ENCODE peak calls at places on chromosomes 5 and 9, in eight cellular contexts. V, S, D, J, N, F, C and U are unnamed samples.

GRCh38 chr5:148734518-148734917 is 80.2 kb upstream of the HTR4 start:
- DNase-seq in D (no peak), N (no peak), C (no peak), V (no peak), S (no peak), J (peak; percentile 58), F (no peak), U (no peak)

GRCh38 chr9:33881635-33882034 is 64.7 kb downstream of the UBE2R2 start:
- DNase-seq in S (no peak), N (no peak), F (no peak), J (peak; percentile 10), C (no peak), V (peak; percentile 27), D (no peak), U (no peak)

GRCh38 chr5:130164966-130165365 is 260.7 kb downstream of the CHSY3 start:
- DNase-seq in S (no peak), N (no peak), F (no peak), J (peak; percentile 76), C (no peak), V (peak; percentile 84), D (no peak), U (no peak)

GRCh38 chr9:23541976-23542375 is 284.1 kb downstream of the ELAVL2 start:
- DNase-seq in S (no peak), F (no peak), D (no peak), C (no peak), V (no peak), N (no peak), J (no peak), U (no peak)

GRCh38 chr9:123561055-123561454 is 205.1 kb downstream of the CRB2 start:
- DNase-seq in V (no peak), N (no peak), C (no peak), D (no peak), S (no peak), J (no peak), F (no peak), U (no peak)

GRCh38 chr5:132687995-132688394 is 14.2 kb downstream of the IL4 start:
- DNase-seq in V (no peak), N (no peak), S (no peak), D (no peak), J (no peak), F (no peak), C (no peak), U (no peak)

GRCh38 chr5:73591102-73591695 is 25.7 kb downstream of the UTP15 start:
- DNase-seq in F (no peak), J (peak; percentile 87), D (peak; percentile 75), N (no peak), V (peak; percentile 97), C (peak; percentile 78), S (peak; percentile 73), U (no peak)

GRCh38 chr5:10481241-10481932 is 39.7 kb downstream of the ROPN1L start:
- DNase-seq in N (no peak), D (peak; percentile 38), J (peak; percentile 25), S (no peak), F (no peak), C (no peak), V (no peak), U (no peak)

GRCh38 chr9:105053209-105053652 is 125.3 kb upstream of the ABCA1 start:
- DNase-seq in N (no peak), C (no peak), D (no peak), S (no peak), V (peak; percentile 94), F (no peak), J (peak; percentile 37), U (no peak)

GRCh38 chr9:21812415-21812814 is 10.0 kb downstream of the MTAP start:
- DNase-seq in V (peak; percentile 89), N (no peak), F (no peak), S (no peak), C (no peak), J (peak; percentile 62), D (no peak), U (no peak)

GRCh38 chr9:20197976-20198685 is 409.3 kb upstream of the SLC24A2 start:
- DNase-seq in D (peak; percentile 69), C (no peak), F (no peak), V (peak; percentile 25), S (no peak), J (peak; percentile 65), N (no peak), U (no peak)

GRCh38 chr9:14908221-14909206 is 1.7 kb downstream of the FREM1 start:
- DNase-seq in V (no peak), C (no peak), S (no peak), D (no peak), N (no peak), F (no peak), J (no peak), U (no peak)

GRCh38 chr9:88076286-88077070 is 61.8 kb downstream of the SPATA31C2 start:
- DNase-seq in F (peak; percentile 81), J (peak; percentile 81), S (peak; percentile 61), D (peak; percentile 94), V (peak; percentile 83), C (peak; percentile 16), N (peak; percentile 78), U (no peak)

GRCh38 chr5:133222979-133223378 is 171.2 kb downstream of the HSPA4 start:
- DNase-seq in C (no peak), N (no peak), S (no peak), D (no peak), V (no peak), J (no peak), F (no peak), U (no peak)

GRCh38 chr5:67404261-67405100 is 207.9 kb upstream of the CD180 start:
- DNase-seq in N (no peak), V (peak; percentile 88), C (no peak), D (no peak), F (no peak), S (no peak), J (peak; percentile 57), U (no peak)

GRCh38 chr9:132209263-132209662 is 47.4 kb downstream of the NTNG2 start:
- DNase-seq in D (no peak), F (no peak), C (no peak), V (no peak), J (no peak), N (no peak), S (no peak), U (no peak)

GRCh38 chr9:93645921-93646639 is 69.7 kb downstream of the PHF2 start:
- DNase-seq in J (no peak), F (no peak), D (no peak), N (peak; percentile 3), C (no peak), S (no peak), V (no peak), U (no peak)

GRCh38 chr9:81499021-81499454 is 190.3 kb downstream of the TLE1 start:
- DNase-seq in V (peak; percentile 78), F (no peak), D (no peak), S (no peak), C (peak; percentile 54), J (peak; percentile 53), N (no peak), U (no peak)

DNA sequence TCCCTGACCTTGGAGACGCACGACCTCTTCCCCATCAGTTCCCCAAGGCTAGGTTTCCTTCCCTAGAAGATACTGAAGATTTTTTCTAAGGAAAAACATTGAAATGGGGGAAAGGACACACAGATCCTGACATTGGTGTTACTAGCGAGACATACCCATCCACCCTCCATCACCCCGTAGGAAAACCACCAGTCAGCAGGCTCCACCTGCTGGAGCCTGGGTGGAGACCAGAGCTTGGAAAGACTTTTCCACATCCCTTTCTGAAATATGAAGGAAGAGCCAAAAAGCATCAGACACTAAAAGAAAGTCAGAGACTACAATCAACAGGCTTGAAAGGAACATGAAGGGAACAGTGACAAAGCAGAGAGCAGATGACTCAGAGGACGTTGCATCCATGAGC is 638.0 kb downstream of the IRX1 start:
- DNase-seq in V (peak; percentile 22), D (no peak), J (no peak), C (no peak), N (no peak), S (no peak), F (no peak), U (no peak)
- TF ChIP-seq CTCF in V (peak; percentile 22), D (no peak), J (no peak), C (no peak), N (no peak), S (no peak), F (peak; percentile 14), U (no peak)

GRCh38 chr9:91192785-91193657 is 168.7 kb downstream of the AUH start:
- DNase-seq in D (peak; percentile 78), J (peak; percentile 94), F (peak; percentile 78), S (peak; percentile 45), V (peak; percentile 99), C (peak; percentile 97), N (peak; percentile 59), U (peak; percentile 33)
- TF ChIP-seq CTCF in D (no peak), J (no peak), F (peak; percentile 6), S (peak; percentile 41), V (peak; percentile 8), C (no peak), N (no peak), U (no peak)

GRCh38 chr5:139639619-139640431 is 8.3 kb upstream of the CXXC5 start:
- DNase-seq in F (peak; percentile 58), V (peak; percentile 25), D (peak; percentile 18), C (no peak), N (no peak), S (no peak), J (peak; percentile 63), U (no peak)
- TF ChIP-seq CTCF in F (no peak), V (no peak), D (no peak), C (no peak), N (no peak), S (no peak), J (no peak), U (no peak)

GRCh38 chr5:142506756-142507155 is 179.1 kb downstream of the FGF1 start:
- DNase-seq in D (no peak), S (no peak), C (no peak), N (no peak), V (peak; percentile 61), F (no peak), J (no peak), U (no peak)

GRCh38 chr5:142506046-142506445 is 179.8 kb downstream of the FGF1 start:
- DNase-seq in S (no peak), F (no peak), D (no peak), C (no peak), J (peak; percentile 15), N (no peak), V (peak; percentile 55), U (no peak)

GRCh38 chr5:142500506-142500905 is 175.7 kb upstream of the SPRY4 start:
- DNase-seq in N (no peak), J (no peak), C (no peak), F (no peak), V (no peak), D (no peak), S (no peak), U (no peak)

GRCh38 chr5:142499591-142500384 is 175.0 kb upstream of the SPRY4 start:
- DNase-seq in F (no peak), S (no peak), D (peak; percentile 48), C (no peak), V (no peak), N (no peak), J (no peak), U (no peak)

DNA sequence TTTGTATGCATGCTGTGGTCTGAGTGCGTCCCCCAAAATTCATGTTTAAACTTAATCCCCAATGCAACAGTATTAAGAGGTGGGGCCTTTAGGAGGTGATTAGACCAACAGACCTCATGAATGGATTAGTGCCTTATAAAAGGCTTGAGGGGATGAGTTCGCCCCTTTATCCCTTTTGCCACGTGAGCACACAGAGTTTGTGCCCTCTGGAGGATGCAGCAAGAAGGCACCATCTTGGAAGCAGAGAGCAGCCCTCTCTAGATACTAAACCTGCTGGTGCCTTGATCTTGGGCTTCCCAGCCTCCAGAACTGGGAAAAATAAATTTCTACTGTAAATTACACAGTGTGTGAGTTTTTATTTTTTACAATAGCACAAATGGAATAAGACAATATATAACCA is 177.1 kb upstream of the SPRY4 start:
- DNase-seq in J (no peak), C (no peak), F (no peak), N (no peak), S (no peak), D (no peak), V (no peak), U (no peak)
- TF ChIP-seq CTCF in J (no peak), C (no peak), F (no peak), N (no peak), S (no peak), D (no peak), V (no peak), U (no peak)